ENCODE peak calls at places on chromosome X, in nine cellular contexts. F, Z, W, N, H, E, P, M and V are unnamed samples.

GRCh38 chrX:139112432-139112831 is 400.9 kb upstream of the FGF13 start:
- DNase-seq in F (no peak), Z (peak; percentile 25), W (peak; percentile 5), N (peak; percentile 67), H (no peak), E (no peak), P (no peak), M (no peak), V (no peak)

GRCh38 chrX:87409113-87409841 is 108.3 kb upstream of the KLHL4 start:
- DNase-seq in F (peak; percentile 71), Z (peak; percentile 36), W (peak; percentile 7), N (peak; percentile 90), H (peak; percentile 31), E (peak; percentile 77), P (no peak), M (peak; percentile 30), V (peak; percentile 26)

GRCh38 chrX:10173331-10173900 is 16.6 kb downstream of the CLCN4 start:
- DNase-seq in F (peak; percentile 47), Z (peak; percentile 55), W (peak; percentile 33), N (peak; percentile 94), H (peak; percentile 48), E (no peak), P (no peak), M (peak; percentile 67), V (no peak)

GRCh38 chrX:44343412-44343942 is at the start of gene EFHC2:
- DNase-seq in F (peak; percentile 42), Z (peak; percentile 54), W (peak; percentile 44), N (peak; percentile 5), H (peak; percentile 23), E (peak; percentile 33), P (peak; percentile 13), M (peak; percentile 31), V (no peak)

GRCh38 chrX:102712967-102713677 is 874 bp downstream of the GPRASP2 start:
- DNase-seq in F (peak; percentile 37), Z (peak; percentile 68), W (peak; percentile 73), N (peak; percentile 36), H (peak; percentile 52), E (no peak), P (peak; percentile 34), M (peak; percentile 36), V (no peak)

GRCh38 chrX:40061871-40062524 is 35.8 kb downstream of the BCOR start:
- DNase-seq in F (no peak), Z (no peak), W (no peak), N (no peak), H (no peak), E (no peak), P (no peak), M (no peak), V (no peak)

GRCh38 chrX:50697691-50698090 is 116.3 kb downstream of the SHROOM4 start:
- DNase-seq in F (no peak), Z (no peak), W (no peak), N (peak; percentile 86), H (no peak), E (no peak), P (no peak), M (no peak), V (no peak)

GRCh38 chrX:16788477-16788876 is 2.2 kb downstream of the TXLNG start:
- DNase-seq in F (no peak), Z (no peak), W (no peak), N (no peak), H (peak; percentile 66), E (no peak), P (no peak), M (peak; percentile 40), V (no peak)

GRCh38 chrX:107449490-107450175 is at the start of gene FRMPD3:
- DNase-seq in F (no peak), Z (no peak), W (peak; percentile 34), N (no peak), H (no peak), E (no peak), P (no peak), M (no peak), V (no peak)

GRCh38 chrX:38154818-38155217 is 65.9 kb downstream of the SRPX start:
- DNase-seq in F (no peak), Z (no peak), W (no peak), N (no peak), H (peak; percentile 21), E (no peak), P (no peak), M (no peak), V (no peak)

GRCh38 chrX:76796311-76796710 is 368.8 kb downstream of the MAGEE1 start:
- DNase-seq in F (no peak), Z (no peak), W (no peak), N (no peak), H (no peak), E (no peak), P (no peak), M (no peak), V (no peak)

GRCh38 chrX:47232197-47232802 is 509 bp upstream of the USP11 start:
- DNase-seq in F (no peak), Z (no peak), W (peak; percentile 9), N (no peak), H (no peak), E (no peak), P (no peak), M (no peak), V (no peak)

GRCh38 chrX:41110801-41111625 is 25.8 kb downstream of the USP9X start:
- DNase-seq in F (no peak), Z (no peak), W (no peak), N (peak; percentile 58), H (no peak), E (no peak), P (no peak), M (no peak), V (no peak)

GRCh38 chrX:42934020-42934701 is 156.2 kb upstream of the PPP1R2C start:
- DNase-seq in F (no peak), Z (no peak), W (no peak), N (no peak), H (no peak), E (no peak), P (no peak), M (no peak), V (no peak)

GRCh38 chrX:13283968-13284914 is 35.6 kb downstream of the ATXN3L start:
- DNase-seq in F (no peak), Z (no peak), W (no peak), N (peak; percentile 90), H (no peak), E (no peak), P (no peak), M (no peak), V (no peak)

GRCh38 chrX:136954930-136955329 is 74.4 kb upstream of the RBMX start:
- DNase-seq in F (no peak), Z (no peak), W (no peak), N (peak; percentile 12), H (no peak), E (no peak), P (no peak), M (no peak), V (no peak)

GRCh38 chrX:141879616-141880015 is 24.1 kb upstream of the MAGEC1 start:
- DNase-seq in F (no peak), Z (no peak), W (no peak), N (no peak), H (no peak), E (no peak), P (no peak), M (no peak), V (no peak)

GRCh38 chrX:153728951-153729631 is 4.4 kb downstream of the ABCD1 start:
- DNase-seq in F (no peak), Z (no peak), W (no peak), N (no peak), H (no peak), E (no peak), P (no peak), M (no peak), V (no peak)

DNA sequence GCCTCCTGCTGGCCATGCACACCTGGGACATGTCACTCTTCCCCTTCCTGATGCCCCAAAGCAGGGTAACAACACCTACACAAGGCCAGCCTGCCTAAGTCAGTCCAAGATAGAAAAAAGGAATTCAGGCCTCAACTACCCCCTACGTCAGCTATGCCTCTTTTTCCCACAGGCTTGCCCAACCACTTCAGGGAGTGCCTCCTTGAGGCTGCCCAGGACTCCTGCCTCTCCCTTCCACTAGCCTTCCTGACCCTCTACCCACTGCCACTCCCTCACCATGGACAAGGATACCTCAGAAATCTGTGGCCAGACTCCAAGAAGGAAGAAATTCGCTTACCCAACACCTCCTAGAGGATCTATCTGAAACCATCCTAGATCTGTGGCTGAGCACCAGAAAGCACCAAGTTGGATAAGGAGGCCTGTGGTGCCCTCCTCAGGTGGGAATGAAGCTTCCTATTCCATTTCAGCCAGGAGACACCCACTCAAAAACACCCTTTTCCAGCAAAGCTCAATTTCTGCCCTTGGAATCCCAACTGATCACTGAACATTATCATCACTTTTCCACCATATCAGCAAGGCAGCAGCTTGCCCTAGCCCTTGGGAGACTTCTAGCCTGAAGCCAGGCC is 1.8 kb downstream of the KDM5C start:
- DNase-seq in F (peak; percentile 49), Z (no peak), W (no peak), N (no peak), H (no peak), E (peak; percentile 32), P (no peak), M (no peak), V (no peak)
- TF ChIP-seq CTCF in F (no peak), Z (no peak), W (no peak), N (no peak), H (no peak), E (no peak), P (no peak), M (no peak), V (no peak)

DNA sequence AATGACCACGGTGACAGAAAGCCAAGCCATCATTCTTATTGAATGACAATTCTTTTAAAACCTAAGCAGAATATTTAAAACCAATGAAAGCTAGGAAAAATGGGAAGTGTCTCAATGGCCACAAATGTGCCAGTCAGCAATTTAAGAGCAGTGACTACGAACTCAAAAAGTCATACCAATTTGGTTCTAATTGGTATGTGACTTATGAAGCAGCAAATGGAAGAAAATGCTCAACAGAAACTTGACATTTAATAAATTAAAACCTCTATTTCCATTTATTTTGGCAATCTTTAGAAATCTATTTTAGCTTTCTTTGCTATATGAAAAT is 25.7 kb upstream of the BCLAF3 start:
- DNase-seq in F (no peak), Z (no peak), W (no peak), N (no peak), H (no peak), E (no peak), P (no peak), M (no peak), V (no peak)
- H3K9me3 ChIP-seq in F (no peaks in the 10 kb centered on the region), Z (peaks cover 13% of the 10 kb centered on the region), W (no peaks in the 10 kb centered on the region), N (peaks cover 5% of the 10 kb centered on the region), H (no peaks in the 10 kb centered on the region), E (no peaks in the 10 kb centered on the region), P (no peaks in the 10 kb centered on the region), M (peaks cover 7% of the 10 kb centered on the region), V (no peaks in the 10 kb centered on the region)

DNA sequence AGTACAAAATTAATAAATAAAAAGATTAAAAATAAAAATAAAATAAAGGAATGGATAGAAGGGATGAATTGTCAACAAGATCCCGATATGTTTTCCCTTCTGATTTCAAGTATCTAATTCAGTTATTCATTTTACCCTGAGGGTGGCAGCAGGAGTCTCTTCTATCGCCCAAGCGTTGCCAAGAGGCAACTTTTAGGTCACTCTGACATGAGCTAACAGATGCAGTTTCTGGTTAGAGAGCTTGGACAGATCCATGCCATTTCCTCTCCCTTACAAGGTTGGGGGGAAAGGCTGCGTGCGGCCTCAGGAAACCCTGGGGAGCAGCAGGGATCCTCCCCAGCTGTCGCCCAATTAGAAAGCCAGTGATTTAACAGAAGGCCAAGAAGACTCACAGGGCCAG is 35.3 kb upstream of the WAS start:
- DNase-seq in F (no peak), Z (peak; percentile 25), W (peak; percentile 24), N (peak; percentile 13), H (peak; percentile 44), E (peak; percentile 30), P (peak; percentile 15), M (no peak), V (no peak)
- TF ChIP-seq CTCF in F (no peak), Z (peak; percentile 23), W (peak; percentile 38), N (peak; percentile 19), H (peak; percentile 27), E (no peak), P (peak; percentile 23), M (peak; percentile 36), V (no peak)

GRCh38 chrX:82627568-82627967 is 880.5 kb upstream of the POU3F4 start:
- DNase-seq in F (no peak), Z (no peak), W (no peak), N (no peak), H (no peak), E (no peak), P (no peak), M (no peak), V (no peak)
- H3K9me3 ChIP-seq in F (no peaks in the 10 kb centered on the region), Z (peaks cover 14% of the 10 kb centered on the region), W (no peaks in the 10 kb centered on the region), N (no peaks in the 10 kb centered on the region), H (peaks cover 2% of the 10 kb centered on the region), E (no peaks in the 10 kb centered on the region), P (peaks cover 7% of the 10 kb centered on the region), M (peaks cover 18% of the 10 kb centered on the region), V (no peaks in the 10 kb centered on the region)